ENCODE peak calls at places on chromosomes 12 and 14, in ten cellular contexts. G, H, F, S, Z, P, V, T, J and W are unnamed samples.
A peak's percentile ranks its signal among the peaks of the same experiment; 100 is the strongest.

GRCh38 chr12:19757317-19757877 is 318.1 kb downstream of the AEBP2 start:
- DNase-seq in F (no peak), J (no peak), T (no peak), Z (peak; percentile 64), V (peak; percentile 56), S (no peak), H (no peak), G (no peak), P (no peak), W (no peak)

GRCh38 chr14:59126714-59127436 is 61.6 kb upstream of the DAAM1 start:
- DNase-seq in J (peak; percentile 30), V (peak; percentile 32), H (no peak), P (peak; percentile 38), G (no peak), S (no peak), F (peak; percentile 37), Z (peak; percentile 64), T (peak; percentile 17), W (no peak)

GRCh38 chr12:49552014-49552413 is 13.2 kb downstream of the KCNH3 start:
- DNase-seq in P (peak; percentile 81), H (peak; percentile 56), J (no peak), S (peak; percentile 63), V (no peak), G (no peak), Z (no peak), F (no peak), T (no peak), W (no peak)

GRCh38 chr12:66746489-66747201 is 67.8 kb upstream of the GRIP1 start:
- DNase-seq in V (no peak), G (no peak), H (no peak), Z (no peak), F (no peak), T (no peak), J (no peak), P (no peak), S (no peak), W (no peak)

GRCh38 chr12:78928200-78929074 is 63.9 kb downstream of the SYT1 start:
- DNase-seq in G (no peak), S (no peak), T (no peak), J (peak; percentile 64), F (no peak), H (no peak), Z (peak; percentile 93), P (no peak), V (peak; percentile 11), W (peak; percentile 14)

GRCh38 chr12:131350943-131351318 is 360.0 kb upstream of the SFSWAP start:
- DNase-seq in H (no peak), S (no peak), G (no peak), T (no peak), P (no peak), F (no peak), Z (no peak), J (no peak), V (no peak), W (no peak)

GRCh38 chr14:22994762-22995275 is 12.5 kb upstream of the AJUBA start:
- DNase-seq in V (no peak), T (no peak), H (no peak), F (peak; percentile 42), S (no peak), J (no peak), P (peak; percentile 40), Z (peak; percentile 48), G (no peak), W (no peak)

GRCh38 chr12:18403182-18403581 is 141.9 kb downstream of the PIK3C2G start:
- DNase-seq in V (no peak), G (no peak), F (no peak), P (no peak), T (no peak), Z (no peak), S (no peak), J (no peak), H (no peak), W (no peak)

GRCh38 chr14:80940146-80940545 is 1.4 kb downstream of the CEP128 start:
- DNase-seq in S (no peak), T (no peak), P (no peak), F (no peak), G (no peak), H (no peak), Z (no peak), J (no peak), V (no peak), W (no peak)

GRCh38 chr12:106831699-106832098 is 57.2 kb downstream of the RIC8B start:
- DNase-seq in P (no peak), S (no peak), F (no peak), G (no peak), T (no peak), H (no peak), Z (no peak), J (no peak), V (no peak), W (no peak)

GRCh38 chr14:103126873-103127304 is 3.6 kb downstream of the TNFAIP2 start:
- DNase-seq in G (no peak), V (no peak), T (no peak), S (peak; percentile 89), F (peak; percentile 48), H (peak; percentile 60), J (no peak), P (peak; percentile 91), Z (no peak), W (no peak)

GRCh38 chr12:12839886-12840285 is 26.7 kb downstream of the DDX47 start:
- DNase-seq in P (no peak), T (no peak), G (no peak), F (no peak), J (peak; percentile 65), V (peak; percentile 63), H (no peak), S (no peak), Z (peak; percentile 87), W (peak; percentile 57)

GRCh38 chr14:97077253-97077653 is 280.1 kb downstream of the VRK1 start:
- DNase-seq in P (peak; percentile 11), Z (no peak), T (peak; percentile 24), J (no peak), G (no peak), F (peak; percentile 14), H (peak; percentile 37), S (no peak), V (peak; percentile 95), W (peak; percentile 55)

DNA sequence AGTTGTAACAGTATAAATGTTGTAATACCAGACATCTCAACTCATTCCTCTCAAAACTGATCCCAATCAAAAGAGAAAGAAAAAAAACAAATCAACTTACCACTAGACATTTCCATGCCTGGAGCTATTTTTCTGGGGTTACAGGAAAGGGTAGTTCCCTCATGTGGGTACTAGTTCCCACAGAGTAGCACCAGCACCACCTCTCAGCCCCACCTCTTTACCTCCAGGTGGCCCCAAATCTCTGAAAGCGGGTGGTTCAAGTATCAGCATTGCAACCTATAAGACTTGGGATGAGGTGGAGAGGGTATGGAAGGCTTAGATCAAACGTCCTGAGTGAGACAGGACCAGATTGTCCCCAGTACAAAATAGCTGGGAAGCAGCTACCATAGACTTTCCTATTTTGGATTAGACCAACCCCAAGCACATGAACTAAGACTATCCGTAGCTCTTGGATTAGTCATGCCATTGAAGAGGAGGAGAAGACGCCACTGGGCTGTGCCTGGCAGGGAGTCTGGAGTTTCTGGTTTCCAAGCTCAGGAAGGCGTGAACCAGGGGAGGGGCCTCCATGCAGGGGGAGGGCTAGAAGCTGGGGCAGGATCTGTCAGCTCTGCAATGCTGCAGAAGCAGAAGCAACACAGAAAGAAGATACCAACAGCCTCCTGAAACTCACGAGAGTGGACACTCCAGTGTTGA is at the start of gene SLC39A2:
- DNase-seq in H (peak; percentile 37), Z (peak; percentile 60), S (no peak), G (peak; percentile 83), V (peak; percentile 40), P (peak; percentile 41), T (no peak), J (no peak), F (no peak), W (peak; percentile 57)
- TF ChIP-seq CTCF in H (no peak), Z (no peak), S (no peak), G (no peak), V (no peak), P (no peak), T (no peak), J (no peak), F (no peak), W (no peak)

GRCh38 chr12:2751230-2751629 is 43.5 kb upstream of the FKBP4 start:
- DNase-seq in Z (no peak), P (no peak), V (no peak), H (no peak), F (no peak), J (no peak), G (no peak), S (no peak), T (no peak), W (no peak)

GRCh38 chr12:2751686-2752085 is 43.1 kb upstream of the FKBP4 start:
- DNase-seq in V (no peak), F (no peak), H (no peak), T (no peak), G (no peak), J (no peak), P (no peak), S (no peak), Z (no peak), W (no peak)

GRCh38 chr12:2754208-2754607 is 40.6 kb upstream of the FKBP4 start:
- DNase-seq in H (no peak), S (no peak), F (no peak), T (no peak), G (no peak), V (no peak), P (no peak), J (no peak), Z (no peak), W (no peak)

GRCh38 chr12:2753536-2753935 is 41.2 kb upstream of the FKBP4 start:
- DNase-seq in S (no peak), J (no peak), P (no peak), H (no peak), F (no peak), T (no peak), Z (no peak), V (no peak), G (no peak), W (no peak)

GRCh38 chr12:2752676-2753371 is 41.9 kb upstream of the FKBP4 start:
- DNase-seq in G (no peak), J (no peak), F (peak; percentile 61), Z (peak; percentile 57), T (peak; percentile 43), V (peak; percentile 24), H (peak; percentile 72), P (peak; percentile 85), S (peak; percentile 93), W (peak; percentile 5)
- H3K4me3 ChIP-seq in G (no peak overlapping the region), J (no peak overlapping the region), F (no peak overlapping the region), Z (no peak overlapping the region), T (no peak overlapping the region), V (no peak overlapping the region), H (no peak overlapping the region), P (no peak overlapping the region), S (no peak overlapping the region), W (no peak overlapping the region)

DNA sequence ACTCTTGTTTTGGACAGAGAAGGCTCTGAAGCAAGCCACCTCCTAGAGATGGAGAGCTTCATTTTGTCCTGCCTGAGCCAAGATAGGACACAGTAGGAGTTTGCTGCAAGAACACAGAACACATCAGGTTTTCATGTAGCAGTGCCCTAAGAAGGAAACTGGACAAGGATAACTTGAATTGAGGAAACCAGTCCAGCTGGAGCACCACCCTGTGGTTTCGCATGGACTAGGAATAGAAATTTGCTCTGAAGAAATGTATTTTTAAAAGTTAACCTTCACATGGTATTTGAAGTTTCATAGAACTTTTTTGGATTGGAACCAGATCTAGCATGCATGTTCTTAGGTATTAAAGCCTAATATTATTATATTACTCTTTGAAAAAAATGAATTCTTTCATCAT is 68.8 kb downstream of the RERG start:
- DNase-seq in H (no peak), T (no peak), F (peak; percentile 60), S (no peak), G (no peak), J (no peak), V (no peak), P (no peak), Z (no peak), W (no peak)
- TF ChIP-seq CTCF in H (peak; percentile 39), T (no peak), F (peak; percentile 43), S (peak; percentile 17), G (peak; percentile 12), J (no peak), V (peak; percentile 50), P (peak; percentile 18), Z (peak; percentile 0), W (peak; percentile 28)

GRCh38 chr12:116381744-116382455 is 104.4 kb upstream of the MED13L start:
- DNase-seq in V (peak; percentile 93), F (no peak), G (no peak), T (no peak), H (no peak), Z (peak; percentile 98), S (no peak), P (no peak), J (no peak), W (peak; percentile 93)
- H3K4me3 ChIP-seq in V (peak overlapping the region; percentile 10), F (no peak overlapping the region), G (no peak overlapping the region), T (no peak overlapping the region), H (peak overlapping the region; percentile 11), Z (no peak overlapping the region), S (no peak overlapping the region), P (no peak overlapping the region), J (peak overlapping the region; percentile 14), W (peak overlapping the region; percentile 21)